ENCODE peak calls at places on chromosomes 7 and 10, in ten cellular contexts. C is esophagus muscularis mucosa; E is RWPE1; P is AG09319; V is GM10248; B is body of pancreas; Y is epithelial cell of esophagus; U is CD8-positive, alpha-beta T cell; A is GM20000; J is brain microvascular endothelial cell. G is an unnamed sample.

GRCh38 chr10:35268323-35268722 is 68.0 kb upstream of the CCNY start:
- DNase-seq in C (no peak), E (no peak), P (no peak), V (no peak), B (no peak), Y (no peak), U (no peak), A (no peak), J (no peak), G (no peak)

GRCh38 chr7:52940511-52940910 is 94.9 kb upstream of the POM121L12 start:
- DNase-seq in C (no peak), E (no peak), P (no peak), V (no peak), B (no peak), Y (no peak), U (no peak), A (no peak), J (no peak), G (no peak)

GRCh38 chr7:76507723-76508406 is 2.5 kb upstream of the UPK3B start:
- DNase-seq in C (no peak), E (no peak), P (no peak), V (no peak), B (no peak), Y (peak), U (no peak), A (no peak), J (no peak), G (no peak)

GRCh38 chr7:130489140-130489967 is 2.5 kb upstream of the MEST start:
- DNase-seq in C (peak), E (no peak), P (no peak), V (no peak), B (no peak), Y (no peak), U (no peak), A (no peak), J (peak), G (peak)

GRCh38 chr10:96585726-96586418 is 940 bp downstream of the TM9SF3 start:
- DNase-seq in C (no peak), E (peak), P (no peak), V (no peak), B (no peak), Y (peak), U (no peak), A (peak), J (no peak), G (no peak)

GRCh38 chr10:119270893-119271361 is 63.6 kb downstream of the GRK5 start:
- DNase-seq in C (no peak), E (peak), P (no peak), V (peak), B (peak), Y (peak), U (peak), A (peak), J (peak), G (peak)

GRCh38 chr7:24572421-24573007 is 738 bp upstream of the PALS2 start:
- DNase-seq in C (no peak), E (peak), P (no peak), V (peak), B (peak), Y (peak), U (peak), A (peak), J (peak), G (peak)

GRCh38 chr7:15625456-15625855 is 61.0 kb downstream of the MEOX2 start:
- DNase-seq in C (no peak), E (no peak), P (no peak), V (no peak), B (no peak), Y (no peak), U (no peak), A (no peak), J (peak), G (no peak)

GRCh38 chr10:70512149-70512611 is 33.6 kb downstream of the PALD1 start:
- DNase-seq in C (no peak), E (no peak), P (no peak), V (no peak), B (no peak), Y (no peak), U (no peak), A (no peak), J (no peak), G (no peak)

GRCh38 chr10:48480397-48481374 is 124.2 kb downstream of the ARHGAP22 start:
- DNase-seq in C (no peak), E (no peak), P (no peak), V (no peak), B (no peak), Y (no peak), U (peak), A (no peak), J (no peak), G (no peak)

GRCh38 chr10:133249094-133249780 is 11.6 kb downstream of the VENTX start:
- DNase-seq in C (no peak), E (no peak), P (no peak), V (no peak), B (no peak), Y (no peak), U (no peak), A (no peak), J (no peak), G (no peak)

GRCh38 chr10:100340948-100341847 is 5.8 kb upstream of the SCD start:
- DNase-seq in C (no peak), E (no peak), P (no peak), V (no peak), B (no peak), Y (no peak), U (no peak), A (no peak), J (no peak), G (no peak)

GRCh38 chr10:74510594-74510993 is 315.8 kb upstream of the KAT6B start:
- DNase-seq in C (no peak), E (no peak), P (no peak), V (no peak), B (no peak), Y (no peak), U (no peak), A (no peak), J (no peak), G (no peak)

GRCh38 chr7:44100458-44101303 is 3.5 kb upstream of the AEBP1 start:
- DNase-seq in C (no peak), E (no peak), P (peak), V (peak), B (no peak), Y (no peak), U (no peak), A (peak), J (peak), G (no peak)

GRCh38 chr7:140364819-140365218 is 33.5 kb downstream of the SLC37A3 start:
- DNase-seq in C (no peak), E (peak), P (no peak), V (no peak), B (no peak), Y (peak), U (no peak), A (no peak), J (no peak), G (no peak)

GRCh38 chr7:2431260-2431867 is 28.0 kb downstream of the CHST12 start:
- DNase-seq in C (no peak), E (peak), P (no peak), V (no peak), B (peak), Y (no peak), U (peak), A (peak), J (no peak), G (no peak)

GRCh38 chr10:110918633-110919348 is at the start of gene BBIP1:
- DNase-seq in C (peak), E (peak), P (peak), V (peak), B (no peak), Y (peak), U (peak), A (peak), J (peak), G (peak)

GRCh38 chr10:88200637-88201036 is 337.2 kb downstream of the PTEN start:
- DNase-seq in C (no peak), E (no peak), P (no peak), V (no peak), B (no peak), Y (no peak), U (no peak), A (no peak), J (no peak), G (no peak)

GRCh38 chr10:87660484-87661133 is 931 bp downstream of the PAPSS2 start:
- DNase-seq in C (no peak), E (no peak), P (no peak), V (no peak), B (peak), Y (peak), U (no peak), A (no peak), J (peak), G (no peak)

GRCh38 chr7:132131196-132131595 is 445.1 kb downstream of the PLXNA4 start:
- DNase-seq in C (no peak), E (no peak), P (no peak), V (no peak), B (no peak), Y (no peak), U (no peak), A (no peak), J (no peak), G (no peak)

GRCh38 chr10:98488669-98489430 is 42.1 kb upstream of the HPS1 start:
- DNase-seq in C (no peak), E (no peak), P (no peak), V (no peak), B (peak), Y (peak), U (no peak), A (no peak), J (no peak), G (no peak)

GRCh38 chr7:120941064-120941463 is 9.5 kb upstream of the ING3 start:
- DNase-seq in C (no peak), E (no peak), P (no peak), V (no peak), B (no peak), Y (peak), U (no peak), A (no peak), J (no peak), G (no peak)

GRCh38 chr10:124736491-124737136 is 7.6 kb downstream of the FAM53B start:
- DNase-seq in C (peak), E (peak), P (no peak), V (no peak), B (peak), Y (peak), U (peak), A (no peak), J (peak), G (no peak)

GRCh38 chr10:3425261-3425660 is 252.7 kb upstream of the PITRM1 start:
- DNase-seq in C (no peak), E (no peak), P (no peak), V (no peak), B (no peak), Y (peak), U (no peak), A (no peak), J (no peak), G (no peak)

GRCh38 chr10:119401671-119402395 is 140.7 kb downstream of the RGS10 start:
- DNase-seq in C (peak), E (peak), P (peak), V (no peak), B (peak), Y (peak), U (no peak), A (no peak), J (peak), G (no peak)

GRCh38 chr7:74354009-74354408 is 64.8 kb downstream of the CLIP2 start:
- DNase-seq in C (no peak), E (no peak), P (no peak), V (no peak), B (no peak), Y (no peak), U (no peak), A (no peak), J (no peak), G (no peak)

GRCh38 chr7:7183061-7183832 is 903 bp downstream of the C1GALT1 start:
- DNase-seq in C (no peak), E (peak), P (no peak), V (peak), B (peak), Y (peak), U (peak), A (peak), J (peak), G (no peak)

GRCh38 chr7:102320601-102321350 is 34.1 kb downstream of the SH2B2 start:
- DNase-seq in C (no peak), E (no peak), P (no peak), V (no peak), B (no peak), Y (no peak), U (no peak), A (peak), J (no peak), G (peak)

GRCh38 chr7:94561841-94562514 is 52.4 kb downstream of the CASD1 start:
- DNase-seq in C (no peak), E (no peak), P (no peak), V (no peak), B (no peak), Y (peak), U (no peak), A (no peak), J (no peak), G (no peak)

GRCh38 chr10:96276831-96277230 is 5.5 kb upstream of the BLNK start:
- DNase-seq in C (no peak), E (peak), P (no peak), V (no peak), B (no peak), Y (peak), U (no peak), A (no peak), J (no peak), G (no peak)

GRCh38 chr10:113177163-113177935 is 227.3 kb downstream of the TCF7L2 start:
- DNase-seq in C (peak), E (no peak), P (no peak), V (no peak), B (no peak), Y (no peak), U (peak), A (no peak), J (no peak), G (no peak)

GRCh38 chr10:497289-497688 is 192.2 kb downstream of the DIP2C start:
- DNase-seq in C (no peak), E (no peak), P (no peak), V (no peak), B (no peak), Y (no peak), U (no peak), A (no peak), J (no peak), G (no peak)
- TF ChIP-seq CTCF in C (no peak), E (no peak), P (no peak), V (no peak), B (no peak), Y (no peak), U (no peak), A (no peak), J (no peak), G (no peak)

GRCh38 chr7:4791738-4792536 is 16.5 kb downstream of the AP5Z1 start:
- DNase-seq in C (peak), E (peak), P (peak), V (peak), B (peak), Y (peak), U (peak), A (peak), J (peak), G (peak)
- TF ChIP-seq CTCF in C (peak), E (peak), P (peak), V (peak), B (peak), Y (peak), U (peak), A (peak), J (peak), G (peak)

DNA sequence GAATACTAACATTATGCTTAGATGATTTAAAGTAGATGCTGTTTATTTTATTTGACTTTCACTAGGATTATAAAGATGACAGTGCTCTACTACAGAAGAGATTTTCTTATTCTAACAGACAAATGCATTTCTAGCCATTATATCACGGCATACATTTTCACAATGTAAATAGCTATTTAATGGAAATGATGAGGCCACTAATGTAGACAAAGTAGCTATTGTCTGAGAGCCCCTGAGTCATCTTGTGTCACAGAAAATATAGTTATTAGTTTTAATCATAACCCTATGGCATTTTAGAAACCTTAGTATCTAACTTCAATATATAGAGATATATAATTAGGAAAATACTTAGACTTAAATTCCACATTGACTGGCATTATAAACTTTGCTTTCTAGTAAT is 158.0 kb upstream of the AHR start:
- DNase-seq in C (no peak), E (peak), P (no peak), V (no peak), B (no peak), Y (peak), U (no peak), A (no peak), J (no peak), G (no peak)
- TF ChIP-seq CTCF in C (no peak), E (no peak), P (no peak), V (no peak), B (no peak), Y (no peak), U (no peak), A (no peak), J (no peak), G (no peak)

DNA sequence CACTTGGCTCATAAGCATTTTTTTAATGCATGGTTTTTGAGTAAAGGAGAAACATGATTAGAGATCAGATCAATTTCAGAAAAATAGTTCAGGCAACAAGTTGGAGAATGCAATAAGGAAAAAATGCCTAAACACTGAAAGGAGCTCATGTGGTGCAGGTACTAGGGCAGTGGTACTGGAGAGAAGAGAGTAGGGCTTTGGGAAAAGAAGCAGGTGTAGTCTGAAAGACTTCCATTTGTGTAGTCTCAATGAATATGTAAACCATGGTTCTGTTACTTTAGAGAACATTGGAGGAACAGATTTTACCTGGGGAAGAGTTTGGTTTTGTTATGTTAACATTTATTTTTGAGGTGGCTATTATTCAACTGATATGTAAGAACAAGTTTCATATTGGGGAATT is 5.5 kb downstream of the GTPBP10 start:
- DNase-seq in C (no peak), E (no peak), P (no peak), V (no peak), B (no peak), Y (no peak), U (no peak), A (no peak), J (no peak), G (no peak)
- TF ChIP-seq CTCF in C (no peak), E (no peak), P (no peak), V (no peak), B (no peak), Y (no peak), U (no peak), A (no peak), J (no peak), G (no peak)

GRCh38 chr10:30270247-30270646 is 78.8 kb downstream of the MTPAP start:
- DNase-seq in C (no peak), E (no peak), P (no peak), V (no peak), B (no peak), Y (peak), U (no peak), A (no peak), J (no peak), G (no peak)
- TF ChIP-seq CTCF in C (peak), E (peak), P (peak), V (no peak), B (no peak), Y (no peak), U (peak), A (no peak), J (no peak), G (no peak)

GRCh38 chr7:113086431-113086888 is at the start of gene GPR85:
- DNase-seq in C (no peak), E (peak), P (peak), V (peak), B (peak), Y (peak), U (no peak), A (peak), J (peak), G (peak)
- TF ChIP-seq CTCF in C (no peak), E (no peak), P (no peak), V (no peak), B (no peak), Y (no peak), U (no peak), A (no peak), J (no peak), G (no peak)

GRCh38 chr7:81447351-81447952 is 322.4 kb downstream of the HGF start:
- DNase-seq in C (no peak), E (peak), P (peak), V (no peak), B (no peak), Y (peak), U (no peak), A (no peak), J (peak), G (no peak)
- TF ChIP-seq CTCF in C (peak), E (peak), P (peak), V (peak), B (no peak), Y (peak), U (no peak), A (no peak), J (peak), G (peak)

GRCh38 chr10:810351-810846 is 120.9 kb upstream of the DIP2C start:
- DNase-seq in C (no peak), E (no peak), P (no peak), V (no peak), B (no peak), Y (no peak), U (no peak), A (peak), J (no peak), G (no peak)
- TF ChIP-seq CTCF in C (peak), E (peak), P (peak), V (peak), B (no peak), Y (peak), U (no peak), A (no peak), J (peak), G (peak)

DNA sequence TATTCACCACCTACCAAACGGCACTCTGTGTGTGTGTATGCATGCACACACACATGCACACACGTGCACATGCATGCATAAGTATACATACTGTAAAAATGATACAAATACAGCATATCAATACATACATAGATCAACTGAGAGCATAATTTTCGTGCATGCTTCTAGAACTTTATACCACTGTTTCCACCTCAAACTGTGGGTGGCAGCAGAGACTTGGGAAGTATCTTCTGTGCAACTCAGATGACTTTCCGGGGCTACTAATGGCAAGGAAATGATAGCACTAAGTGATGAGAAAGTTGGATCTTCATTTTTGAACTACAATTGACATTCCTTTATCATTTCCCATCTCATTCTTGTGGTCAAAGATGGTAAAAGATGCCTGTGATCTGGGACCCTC is 570.7 kb downstream of the REEP3 start:
- DNase-seq in C (no peak), E (peak), P (no peak), V (no peak), B (no peak), Y (peak), U (no peak), A (no peak), J (peak), G (no peak)
- TF ChIP-seq CTCF in C (no peak), E (peak), P (no peak), V (peak), B (no peak), Y (no peak), U (no peak), A (no peak), J (peak), G (peak)

GRCh38 chr7:141468341-141468740 is 82.9 kb upstream of the AGK start:
- DNase-seq in C (no peak), E (no peak), P (no peak), V (no peak), B (no peak), Y (no peak), U (no peak), A (no peak), J (no peak), G (no peak)
- TF ChIP-seq CTCF in C (no peak), E (no peak), P (no peak), V (no peak), B (no peak), Y (no peak), U (no peak), A (no peak), J (no peak), G (no peak)

G was measured in GM13977.